ENCODE peak calls at places on chromosome 3, in four cellular contexts. B is WTC11, X is K562, W is HepG2. L is an unnamed sample.

GRCh38 chr3:171402281-171402680 is 57.9 kb downstream of the TNIK start:
- DNase-seq in W (no peak), X (no peak), B (no peak), L (no peak)

GRCh38 chr3:45188714-45189659 is 37.1 kb downstream of the TMEM158 start:
- DNase-seq in B (no peak), W (peak), X (no peak), L (no peak)

GRCh38 chr3:141366285-141367037 is 1.8 kb upstream of the ZBTB38 start:
- DNase-seq in W (peak), B (no peak), X (peak), L (peak)

GRCh38 chr3:135623558-135623957 is 342.0 kb upstream of the PPP2R3A start:
- DNase-seq in X (no peak), W (no peak), B (no peak), L (no peak)

GRCh38 chr3:115072265-115073008 is 74.7 kb downstream of the ZBTB20 start:
- DNase-seq in B (no peak), W (no peak), X (no peak), L (no peak)

GRCh38 chr3:152458023-152458724 is 189.4 kb downstream of the MBNL1 start:
- DNase-seq in B (no peak), W (no peak), X (no peak), L (no peak)

GRCh38 chr3:38632989-38633388 is 16.5 kb downstream of the SCN5A start:
- DNase-seq in W (no peak), B (no peak), X (no peak), L (no peak)

GRCh38 chr3:126478581-126479310 is 3.1 kb upstream of the ZXDC start:
- DNase-seq in B (no peak), X (no peak), W (no peak), L (no peak)

GRCh38 chr3:29331830-29332637 is 51.2 kb downstream of the RBMS3 start:
- DNase-seq in B (no peak), W (no peak), X (no peak), L (no peak)

GRCh38 chr3:159882784-159883779 is 105.6 kb upstream of the IL12A start:
- DNase-seq in X (no peak), W (no peak), B (no peak), L (no peak)

GRCh38 chr3:132284756-132285619 is 32.2 kb upstream of the ACP3 start:
- DNase-seq in W (peak), B (peak), X (no peak), L (no peak)
- TF ChIP-seq ESRRA in W (no peak), B (no peak), X (no peak), L (no peak)

DNA sequence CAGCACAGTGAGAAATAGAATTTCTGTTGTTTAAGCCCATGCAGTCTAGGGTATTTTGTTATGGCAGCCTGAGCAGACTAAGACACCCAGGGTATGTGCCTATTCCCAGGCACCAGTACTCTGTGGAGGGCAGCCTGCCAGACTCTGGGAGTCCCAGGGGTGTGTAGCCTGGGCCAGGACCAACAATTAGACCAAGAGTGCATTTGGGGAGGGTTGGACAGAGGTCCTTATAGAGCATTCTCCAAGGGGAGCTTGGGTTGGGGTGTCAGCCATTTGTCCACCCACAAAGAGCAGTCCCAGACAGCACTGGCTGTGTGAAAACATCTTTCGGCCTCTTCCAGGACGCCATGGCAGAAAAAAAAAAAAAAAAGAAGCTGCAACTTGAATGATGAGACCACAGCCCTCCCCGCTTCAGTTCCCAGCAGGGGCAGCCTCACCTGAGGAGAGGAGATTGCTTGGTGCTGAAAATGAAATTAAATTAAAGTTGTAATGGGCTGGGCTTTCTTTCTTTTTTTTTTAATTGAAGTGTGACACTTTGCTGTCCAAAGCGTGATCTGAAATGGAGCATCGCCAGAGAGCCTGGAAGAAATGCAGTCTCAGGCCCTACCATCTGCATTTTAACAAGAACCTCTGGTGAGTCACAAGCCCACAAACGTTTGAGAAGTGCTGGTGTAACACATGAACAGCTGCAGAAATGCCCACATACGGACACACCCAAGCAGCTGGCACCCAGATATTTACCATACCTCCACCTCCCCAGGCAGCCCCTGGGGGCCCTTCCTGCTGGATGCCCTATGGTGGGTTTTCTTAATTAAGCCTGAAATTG is 21.3 kb upstream of the CAV3 start:
- DNase-seq in W (no peak), B (no peak), X (no peak), L (no peak)
- TF ChIP-seq NR3C1 in W (no peak), B (no peak), X (no peak), L (no peak)

GRCh38 chr3:63067999-63068645 is 192.9 kb upstream of the CADPS start:
- DNase-seq in X (peak), B (peak), W (peak), L (no peak)
- TF ChIP-seq ESRRA in X (no peak), B (no peak), W (no peak), L (no peak)

DNA sequence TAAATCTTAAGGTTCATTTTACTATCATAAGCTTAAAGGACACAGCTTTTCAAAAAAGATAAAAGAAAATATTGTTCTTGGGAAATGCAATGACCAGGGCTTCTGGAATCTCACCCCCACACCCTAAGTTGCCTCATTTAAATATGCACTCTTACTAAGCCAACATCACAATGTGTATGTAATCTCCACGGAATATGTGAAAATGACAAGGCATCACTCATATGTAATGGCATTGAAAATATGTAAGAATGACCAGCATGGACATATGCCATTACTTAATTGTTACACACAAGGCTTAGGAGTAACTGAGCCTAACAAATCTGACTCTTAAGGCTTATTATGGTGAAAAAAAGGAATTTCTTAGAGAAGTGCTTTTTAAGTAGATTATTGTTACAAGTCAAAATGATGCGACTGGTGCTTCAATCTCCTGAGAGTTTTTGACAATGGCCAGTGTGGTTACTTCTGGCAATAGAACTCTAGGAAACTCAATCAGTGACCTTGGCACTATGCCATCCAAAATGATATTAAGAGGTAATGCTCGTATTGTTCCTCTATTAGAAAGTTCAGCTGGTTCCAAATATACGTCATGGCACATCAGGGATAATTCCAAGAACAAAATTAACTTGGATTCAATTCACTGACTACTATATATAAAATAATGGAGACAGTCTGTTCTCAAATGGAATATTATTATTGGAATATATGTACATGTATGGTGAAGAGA is 290.0 kb upstream of the PLSCR5 start:
- DNase-seq in B (no peak), X (no peak), W (no peak), L (no peak)
- TF ChIP-seq NR3C1 in B (no peak), X (no peak), W (no peak), L (no peak)